ENCODE peak calls at places on chromosomes 16 and 17, in six cellular contexts. Y is right atrium auricular region; N is brain microvascular endothelial cell; W is effector memory CD4-positive, alpha-beta T cell; P is H7; I is Panc1. L is an unnamed sample. For H3K36me3, the result is how much of the 10 kb centered on the place peaks cover.

GRCh38 chr17:44083250-44083849 is 12.8 kb downstream of the G6PC3 start:
- DNase-seq in P (peak), Y (no peak), I (no peak), N (no peak), W (no peak), L (no peak)

GRCh38 chr16:31487720-31488629 is 5.1 kb downstream of the SLC5A2 start:
- DNase-seq in N (no peak), Y (no peak), W (peak), P (peak), I (no peak), L (no peak)

GRCh38 chr17:77491921-77492445 is 351.2 kb downstream of the SEC14L1 start:
- DNase-seq in P (peak), Y (no peak), W (peak), I (no peak), N (no peak), L (no peak)

GRCh38 chr17:19376799-19377198 is 1.5 kb upstream of the MAPK7 start:
- DNase-seq in P (no peak), Y (no peak), N (no peak), W (no peak), I (no peak), L (no peak)

GRCh38 chr16:56211471-56211944 is 20.2 kb downstream of the GNAO1 start:
- DNase-seq in I (no peak), P (no peak), W (no peak), N (no peak), Y (no peak), L (no peak)

GRCh38 chr17:80887639-80888175 is 103.9 kb upstream of the CHMP6 start:
- DNase-seq in N (no peak), Y (no peak), P (peak), I (no peak), W (no peak), L (no peak)

GRCh38 chr16:66441586-66442375 is 14.7 kb downstream of the BEAN1 start:
- DNase-seq in P (no peak), W (no peak), I (no peak), Y (no peak), N (peak), L (no peak)

GRCh38 chr17:52027081-52027480 is 131.4 kb downstream of the CA10 start:
- DNase-seq in W (no peak), N (no peak), Y (no peak), P (no peak), I (no peak), L (no peak)

GRCh38 chr17:41676058-41676419 is 12.6 kb upstream of the EIF1 start:
- DNase-seq in Y (no peak), W (no peak), I (no peak), P (no peak), N (no peak), L (no peak)

GRCh38 chr17:28230011-28230410 is 89.0 kb upstream of the TMEM97 start:
- DNase-seq in I (no peak), P (no peak), N (no peak), W (no peak), Y (no peak), L (no peak)

GRCh38 chr16:78075800-78076199 is 23.7 kb upstream of the WWOX start:
- DNase-seq in N (no peak), P (no peak), I (no peak), Y (no peak), W (no peak), L (no peak)

GRCh38 chr17:2266045-2266864 is 37.3 kb downstream of the SMG6 start:
- DNase-seq in Y (no peak), P (no peak), W (peak), I (no peak), N (no peak), L (no peak)

GRCh38 chr16:4010225-4011158 is 105.8 kb downstream of the ADCY9 start:
- DNase-seq in I (no peak), P (no peak), N (no peak), Y (no peak), W (no peak), L (no peak)

GRCh38 chr17:57085448-57086068 is 512 bp downstream of the AKAP1 start:
- DNase-seq in Y (no peak), P (peak), I (no peak), W (peak), N (no peak), L (no peak)

GRCh38 chr17:28707339-28707720 is 4.4 kb downstream of the PROCA1 start:
- DNase-seq in Y (no peak), N (no peak), P (no peak), I (no peak), W (no peak), L (no peak)

GRCh38 chr17:42424991-42425610 is 2.0 kb upstream of the CAVIN1 start:
- DNase-seq in Y (no peak), P (no peak), N (no peak), I (no peak), W (no peak), L (no peak)

GRCh38 chr16:61887903-61888302 is 148.3 kb downstream of the CDH8 start:
- DNase-seq in W (no peak), I (no peak), N (peak), P (no peak), Y (no peak), L (peak)

GRCh38 chr17:79945591-79946255 is 89.9 kb downstream of the TBC1D16 start:
- DNase-seq in I (no peak), W (no peak), N (no peak), P (peak), Y (no peak), L (no peak)

GRCh38 chr17:65530985-65531507 is 30.4 kb downstream of the AXIN2 start:
- DNase-seq in I (no peak), Y (no peak), P (peak), W (no peak), N (peak), L (no peak)

GRCh38 chr16:72501739-72502653 is 330.0 kb upstream of the PMFBP1 start:
- DNase-seq in N (peak), I (peak), Y (no peak), P (peak), W (no peak), L (no peak)

GRCh38 chr17:34720760-34721159 is 141.4 kb downstream of the TMEM132E start:
- DNase-seq in P (no peak), I (peak), W (no peak), N (no peak), Y (no peak), L (no peak)

GRCh38 chr17:44307387-44308186 is 814 bp upstream of the RUNDC3A start:
- DNase-seq in N (no peak), W (no peak), I (no peak), Y (no peak), P (peak), L (no peak)

GRCh38 chr17:70896843-70897242 is 727.5 kb downstream of the KCNJ2 start:
- DNase-seq in Y (no peak), N (no peak), I (no peak), W (no peak), P (no peak), L (no peak)

GRCh38 chr16:79362312-79362970 is 238.1 kb downstream of the MAF start:
- DNase-seq in P (no peak), W (no peak), Y (no peak), I (no peak), N (no peak), L (no peak)

GRCh38 chr16:62821771-62822170 is 785.5 kb upstream of the CDH8 start:
- DNase-seq in P (no peak), I (no peak), N (no peak), Y (no peak), W (no peak), L (no peak)

GRCh38 chr16:80924372-80924978 is 82.2 kb downstream of the CMC2 start:
- DNase-seq in W (no peak), N (peak), I (no peak), Y (no peak), P (peak), L (peak)

GRCh38 chr17:80006339-80006720 is 29.3 kb downstream of the TBC1D16 start:
- DNase-seq in I (no peak), Y (no peak), P (peak), W (no peak), N (no peak), L (no peak)

DNA sequence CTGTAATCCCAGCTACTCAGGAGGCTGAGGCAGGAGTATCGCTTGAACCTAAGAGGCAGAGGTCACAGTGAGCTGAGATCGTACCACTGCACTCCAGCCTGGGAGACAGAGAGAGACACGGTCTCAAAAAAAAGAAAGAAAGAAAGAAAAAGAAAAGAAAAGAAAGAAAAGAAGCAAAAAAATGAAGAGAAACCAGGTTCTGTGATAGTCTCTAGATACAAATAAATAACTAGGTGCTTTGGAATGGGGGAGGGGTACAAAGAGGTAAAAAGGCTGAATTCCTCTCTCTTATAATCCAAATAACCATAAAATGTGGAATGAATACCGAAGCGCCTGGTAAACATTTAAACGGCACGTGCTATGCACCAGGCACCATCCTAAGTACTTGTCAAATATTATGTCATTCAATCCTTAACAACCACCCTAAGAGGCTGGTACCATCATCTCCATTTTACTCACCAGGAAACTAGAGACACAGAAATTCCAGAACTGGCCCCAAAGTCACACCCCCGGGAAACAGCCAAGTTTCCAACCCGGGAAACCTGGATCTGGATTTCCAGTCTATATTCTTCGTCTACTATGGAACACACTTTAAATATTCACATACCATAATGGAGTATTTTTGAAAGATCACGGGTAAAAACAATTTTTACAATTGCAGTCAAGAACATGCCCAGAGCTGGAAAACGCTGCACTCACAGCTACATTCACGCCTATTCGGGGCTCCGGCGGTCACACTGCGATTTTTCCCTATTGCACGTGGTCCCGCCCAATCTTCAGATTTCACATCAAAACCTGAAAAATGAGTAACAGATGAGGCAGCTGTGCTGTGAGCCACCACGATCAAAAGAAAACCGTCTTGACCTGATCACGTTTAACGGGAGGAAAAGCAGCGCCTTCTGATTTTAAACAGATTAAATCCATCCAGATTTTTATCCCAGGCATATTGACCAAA is 10.5 kb downstream of the NXN start:
- DNase-seq in Y (no peak), W (no peak), N (no peak), P (peak), I (no peak), L (no peak)
- H3K4me3 ChIP-seq in Y (no peak), W (no peak), N (no peak), P (no peak), I (no peak), L (peak)

GRCh38 chr16:1634541-1634940 is 22.4 kb downstream of the CRAMP1 start:
- DNase-seq in N (no peak), I (no peak), W (no peak), P (no peak), Y (no peak), L (no peak)

GRCh38 chr16:1632638-1632970 is 20.4 kb downstream of the CRAMP1 start:
- DNase-seq in N (no peak), Y (no peak), P (no peak), W (no peak), I (no peak), L (no peak)

GRCh38 chr16:1633310-1633709 is 21.1 kb downstream of the CRAMP1 start:
- DNase-seq in N (no peak), Y (no peak), P (no peak), I (no peak), W (no peak), L (no peak)

GRCh38 chr16:1637526-1637925 is 25.4 kb downstream of the CRAMP1 start:
- DNase-seq in I (no peak), W (no peak), Y (no peak), N (no peak), P (no peak), L (no peak)

GRCh38 chr16:1635070-1635469 is 22.9 kb downstream of the CRAMP1 start:
- DNase-seq in Y (no peak), N (peak), I (no peak), P (no peak), W (no peak), L (no peak)
- H3K36me3 ChIP-seq in Y (half or more), N (half or more), I (under half), P (under half), W (half or more), L (under half)

GRCh38 chr16:49528035-49528434 is 154.4 kb downstream of the C16orf78 start:
- DNase-seq in Y (peak), N (peak), I (no peak), P (no peak), W (no peak), L (no peak)
- H3K4me3 ChIP-seq in Y (peak), N (peak), I (no peak), P (no peak), W (peak), L (peak)

DNA sequence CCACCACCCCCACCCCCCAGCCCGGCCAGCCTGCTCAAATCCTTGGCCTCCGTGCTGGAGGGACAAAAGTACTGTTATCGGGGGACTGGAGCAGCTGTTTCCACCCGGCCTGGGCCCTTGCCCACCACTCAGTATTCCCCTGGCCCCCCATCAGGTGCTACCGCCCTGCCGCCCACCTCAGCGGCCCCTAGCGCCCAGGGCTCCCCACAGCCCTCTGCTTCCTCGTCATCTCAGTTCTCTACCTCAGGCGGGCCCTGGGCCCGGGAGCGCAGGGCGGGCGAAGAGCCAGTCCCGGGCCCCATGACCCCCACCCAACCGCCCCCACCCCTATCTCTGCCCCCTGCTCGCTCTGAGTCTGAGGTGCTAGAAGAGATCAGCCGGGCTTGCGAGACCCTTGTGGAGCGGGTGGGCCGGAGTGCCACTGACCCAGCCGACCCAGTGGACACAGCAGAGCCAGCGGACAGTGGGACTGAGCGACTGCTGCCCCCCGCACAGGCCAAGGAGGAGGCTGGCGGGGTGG is 6.1 kb upstream of the TMEM88 start:
- DNase-seq in Y (no peak), I (no peak), P (peak), W (no peak), N (no peak), L (no peak)
- H3K36me3 ChIP-seq in Y (half or more), I (under half), P (under half), W (half or more), N (half or more), L (under half)

DNA sequence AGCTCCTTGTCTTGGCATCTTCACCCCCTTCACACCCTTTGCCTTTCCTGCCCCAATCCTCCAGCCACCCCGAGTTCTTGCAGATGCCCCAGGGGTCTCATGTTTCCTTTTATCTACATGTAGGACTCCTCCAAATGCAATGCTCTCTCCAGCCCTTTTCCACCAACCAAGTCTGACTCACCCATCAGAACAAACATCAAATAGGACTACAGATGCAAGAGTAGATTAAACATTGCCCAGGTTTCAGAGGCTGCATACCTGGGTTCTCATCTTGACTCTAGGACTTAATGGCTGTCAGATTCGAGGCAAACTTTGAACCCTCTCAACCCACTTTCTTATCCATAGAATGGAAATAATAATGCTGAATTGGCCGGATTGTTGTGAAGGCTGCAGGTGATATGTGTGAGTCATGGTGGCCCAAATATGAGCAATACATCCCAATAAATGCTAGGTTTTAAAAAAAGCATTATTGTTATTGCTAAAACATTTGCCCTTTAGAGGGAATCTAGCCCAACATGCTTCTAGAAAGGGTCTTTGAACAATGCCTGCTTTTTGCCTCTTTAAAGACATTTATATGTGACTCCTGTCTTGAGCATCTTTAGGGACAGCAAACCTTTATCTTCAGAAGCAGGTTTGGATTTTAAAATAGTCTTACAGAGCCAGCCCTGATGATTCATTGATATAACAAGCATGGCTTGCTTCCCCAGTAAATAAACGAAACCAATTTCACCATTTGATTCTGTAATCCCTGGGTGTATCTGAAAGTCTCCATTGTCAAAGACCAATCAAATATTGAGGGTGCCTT is 310.1 kb downstream of the FOXL1 start:
- DNase-seq in N (no peak), W (no peak), P (no peak), Y (no peak), I (no peak), L (no peak)
- H3K4me3 ChIP-seq in N (no peak), W (no peak), P (no peak), Y (no peak), I (no peak), L (no peak)

L was measured in gastrocnemius medialis.